ENCODE peak calls at places on chromosomes 13 and 19, in nine cellular contexts. One of them, this sample, is unnamed.

GRCh38 chr13:59259416-59260000 is 904.2 kb downstream of the DIAPH3 start:
- DNase-seq in omental fat pad: no peak
- DNase-seq in NCI-H510A: no peak
- DNase-seq in stimulated activated CD8-positive, alpha-beta memory T cell treated with anti-CD3 and anti-CD28 coated beads, Interleukin-2, amount 100 ng/mL, for 1 hour: no peak
- DNase-seq in BJ: no peak
- DNase-seq in stimulated activated CD4-positive, alpha-beta T cell treated with anti-CD3 and anti-CD28 coated beads, TNF-alpha, amount 100 ng/mL, for 1 hour: no peak
- DNase-seq in activated CD4-positive, alpha-beta T cell treated with anti-CD3 and anti-CD28 coated beads for 24 hours: no peak
- DNase-seq in stimulated activated effector memory CD8-positive, alpha-beta T cell treated with anti-CD3 and anti-CD28 coated beads, Interleukin-12 subunit alpha, Interleukin-12 subunit beta, amount 100 ng/mL, for 72 hours: no peak
- DNase-seq in heart left ventricle: no peak
- DNase-seq in this sample: no peak

GRCh38 chr19:16957151-16957662 is 68.4 kb downstream of the F2RL3 start:
- DNase-seq in omental fat pad: no peak
- DNase-seq in NCI-H510A: no peak
- DNase-seq in stimulated activated CD8-positive, alpha-beta memory T cell treated with anti-CD3 and anti-CD28 coated beads, Interleukin-2, amount 100 ng/mL, for 1 hour: no peak
- DNase-seq in BJ: no peak
- DNase-seq in stimulated activated CD4-positive, alpha-beta T cell treated with anti-CD3 and anti-CD28 coated beads, TNF-alpha, amount 100 ng/mL, for 1 hour: no peak
- DNase-seq in activated CD4-positive, alpha-beta T cell treated with anti-CD3 and anti-CD28 coated beads for 24 hours: no peak
- DNase-seq in stimulated activated effector memory CD8-positive, alpha-beta T cell treated with anti-CD3 and anti-CD28 coated beads, Interleukin-12 subunit alpha, Interleukin-12 subunit beta, amount 100 ng/mL, for 72 hours: no peak
- DNase-seq in heart left ventricle: no peak
- DNase-seq in this sample: no peak

GRCh38 chr19:38145627-38146026 is 78.4 kb downstream of the DPF1 start:
- DNase-seq in omental fat pad: no peak
- DNase-seq in NCI-H510A: no peak
- DNase-seq in stimulated activated CD8-positive, alpha-beta memory T cell treated with anti-CD3 and anti-CD28 coated beads, Interleukin-2, amount 100 ng/mL, for 1 hour: no peak
- DNase-seq in BJ: no peak
- DNase-seq in stimulated activated CD4-positive, alpha-beta T cell treated with anti-CD3 and anti-CD28 coated beads, TNF-alpha, amount 100 ng/mL, for 1 hour: no peak
- DNase-seq in activated CD4-positive, alpha-beta T cell treated with anti-CD3 and anti-CD28 coated beads for 24 hours: no peak
- DNase-seq in stimulated activated effector memory CD8-positive, alpha-beta T cell treated with anti-CD3 and anti-CD28 coated beads, Interleukin-12 subunit alpha, Interleukin-12 subunit beta, amount 100 ng/mL, for 72 hours: no peak
- DNase-seq in heart left ventricle: no peak
- DNase-seq in this sample: no peak

GRCh38 chr13:20566917-20567755 is at the start of gene IFT88:
- DNase-seq in omental fat pad: peak; percentile 61
- DNase-seq in NCI-H510A: peak; percentile 80
- DNase-seq in stimulated activated CD8-positive, alpha-beta memory T cell treated with anti-CD3 and anti-CD28 coated beads, Interleukin-2, amount 100 ng/mL, for 1 hour: peak; percentile 74
- DNase-seq in BJ: peak; percentile 50
- DNase-seq in stimulated activated CD4-positive, alpha-beta T cell treated with anti-CD3 and anti-CD28 coated beads, TNF-alpha, amount 100 ng/mL, for 1 hour: peak; percentile 59
- DNase-seq in activated CD4-positive, alpha-beta T cell treated with anti-CD3 and anti-CD28 coated beads for 24 hours: peak; percentile 67
- DNase-seq in stimulated activated effector memory CD8-positive, alpha-beta T cell treated with anti-CD3 and anti-CD28 coated beads, Interleukin-12 subunit alpha, Interleukin-12 subunit beta, amount 100 ng/mL, for 72 hours: peak; percentile 73
- DNase-seq in heart left ventricle: peak; percentile 93
- DNase-seq in this sample: peak; percentile 19

GRCh38 chr19:41746593-41747227 is 8.6 kb upstream of the CEACAM6 start:
- DNase-seq in omental fat pad: no peak
- DNase-seq in NCI-H510A: peak; percentile 78
- DNase-seq in stimulated activated CD8-positive, alpha-beta memory T cell treated with anti-CD3 and anti-CD28 coated beads, Interleukin-2, amount 100 ng/mL, for 1 hour: peak; percentile 8
- DNase-seq in BJ: no peak
- DNase-seq in stimulated activated CD4-positive, alpha-beta T cell treated with anti-CD3 and anti-CD28 coated beads, TNF-alpha, amount 100 ng/mL, for 1 hour: no peak
- DNase-seq in activated CD4-positive, alpha-beta T cell treated with anti-CD3 and anti-CD28 coated beads for 24 hours: peak; percentile 27
- DNase-seq in stimulated activated effector memory CD8-positive, alpha-beta T cell treated with anti-CD3 and anti-CD28 coated beads, Interleukin-12 subunit alpha, Interleukin-12 subunit beta, amount 100 ng/mL, for 72 hours: peak; percentile 9
- DNase-seq in heart left ventricle: peak; percentile 20
- DNase-seq in this sample: peak; percentile 70

GRCh38 chr19:45075215-45076028 is 856 bp downstream of the ZNF296 start:
- DNase-seq in omental fat pad: no peak
- DNase-seq in NCI-H510A: peak; percentile 88
- DNase-seq in stimulated activated CD8-positive, alpha-beta memory T cell treated with anti-CD3 and anti-CD28 coated beads, Interleukin-2, amount 100 ng/mL, for 1 hour: no peak
- DNase-seq in BJ: no peak
- DNase-seq in stimulated activated CD4-positive, alpha-beta T cell treated with anti-CD3 and anti-CD28 coated beads, TNF-alpha, amount 100 ng/mL, for 1 hour: no peak
- DNase-seq in activated CD4-positive, alpha-beta T cell treated with anti-CD3 and anti-CD28 coated beads for 24 hours: no peak
- DNase-seq in stimulated activated effector memory CD8-positive, alpha-beta T cell treated with anti-CD3 and anti-CD28 coated beads, Interleukin-12 subunit alpha, Interleukin-12 subunit beta, amount 100 ng/mL, for 72 hours: peak; percentile 27
- DNase-seq in heart left ventricle: peak; percentile 67
- DNase-seq in this sample: peak; percentile 45

GRCh38 chr13:80217614-80218456 is 123.1 kb downstream of the SPRY2 start:
- DNase-seq in omental fat pad: no peak
- DNase-seq in NCI-H510A: no peak
- DNase-seq in stimulated activated CD8-positive, alpha-beta memory T cell treated with anti-CD3 and anti-CD28 coated beads, Interleukin-2, amount 100 ng/mL, for 1 hour: no peak
- DNase-seq in BJ: no peak
- DNase-seq in stimulated activated CD4-positive, alpha-beta T cell treated with anti-CD3 and anti-CD28 coated beads, TNF-alpha, amount 100 ng/mL, for 1 hour: no peak
- DNase-seq in activated CD4-positive, alpha-beta T cell treated with anti-CD3 and anti-CD28 coated beads for 24 hours: no peak
- DNase-seq in stimulated activated effector memory CD8-positive, alpha-beta T cell treated with anti-CD3 and anti-CD28 coated beads, Interleukin-12 subunit alpha, Interleukin-12 subunit beta, amount 100 ng/mL, for 72 hours: no peak
- DNase-seq in heart left ventricle: no peak
- DNase-seq in this sample: no peak

GRCh38 chr13:79937311-79938243 is 403.3 kb downstream of the SPRY2 start:
- DNase-seq in omental fat pad: no peak
- DNase-seq in NCI-H510A: no peak
- DNase-seq in stimulated activated CD8-positive, alpha-beta memory T cell treated with anti-CD3 and anti-CD28 coated beads, Interleukin-2, amount 100 ng/mL, for 1 hour: no peak
- DNase-seq in BJ: no peak
- DNase-seq in stimulated activated CD4-positive, alpha-beta T cell treated with anti-CD3 and anti-CD28 coated beads, TNF-alpha, amount 100 ng/mL, for 1 hour: no peak
- DNase-seq in activated CD4-positive, alpha-beta T cell treated with anti-CD3 and anti-CD28 coated beads for 24 hours: no peak
- DNase-seq in stimulated activated effector memory CD8-positive, alpha-beta T cell treated with anti-CD3 and anti-CD28 coated beads, Interleukin-12 subunit alpha, Interleukin-12 subunit beta, amount 100 ng/mL, for 72 hours: no peak
- DNase-seq in heart left ventricle: no peak
- DNase-seq in this sample: no peak

GRCh38 chr19:51507640-51508058 is 6.0 kb upstream of the SIGLEC12 start:
- DNase-seq in omental fat pad: no peak
- DNase-seq in NCI-H510A: no peak
- DNase-seq in stimulated activated CD8-positive, alpha-beta memory T cell treated with anti-CD3 and anti-CD28 coated beads, Interleukin-2, amount 100 ng/mL, for 1 hour: no peak
- DNase-seq in BJ: no peak
- DNase-seq in stimulated activated CD4-positive, alpha-beta T cell treated with anti-CD3 and anti-CD28 coated beads, TNF-alpha, amount 100 ng/mL, for 1 hour: no peak
- DNase-seq in activated CD4-positive, alpha-beta T cell treated with anti-CD3 and anti-CD28 coated beads for 24 hours: no peak
- DNase-seq in stimulated activated effector memory CD8-positive, alpha-beta T cell treated with anti-CD3 and anti-CD28 coated beads, Interleukin-12 subunit alpha, Interleukin-12 subunit beta, amount 100 ng/mL, for 72 hours: no peak
- DNase-seq in heart left ventricle: no peak
- DNase-seq in this sample: no peak

GRCh38 chr13:23081901-23082300 is 98.9 kb upstream of the SGCG start:
- DNase-seq in omental fat pad: no peak
- DNase-seq in NCI-H510A: no peak
- DNase-seq in stimulated activated CD8-positive, alpha-beta memory T cell treated with anti-CD3 and anti-CD28 coated beads, Interleukin-2, amount 100 ng/mL, for 1 hour: no peak
- DNase-seq in BJ: no peak
- DNase-seq in stimulated activated CD4-positive, alpha-beta T cell treated with anti-CD3 and anti-CD28 coated beads, TNF-alpha, amount 100 ng/mL, for 1 hour: no peak
- DNase-seq in activated CD4-positive, alpha-beta T cell treated with anti-CD3 and anti-CD28 coated beads for 24 hours: no peak
- DNase-seq in stimulated activated effector memory CD8-positive, alpha-beta T cell treated with anti-CD3 and anti-CD28 coated beads, Interleukin-12 subunit alpha, Interleukin-12 subunit beta, amount 100 ng/mL, for 72 hours: no peak
- DNase-seq in heart left ventricle: no peak
- DNase-seq in this sample: no peak

GRCh38 chr19:18093439-18094161 is 4.0 kb upstream of the MAST3 start:
- DNase-seq in omental fat pad: no peak
- DNase-seq in NCI-H510A: no peak
- DNase-seq in stimulated activated CD8-positive, alpha-beta memory T cell treated with anti-CD3 and anti-CD28 coated beads, Interleukin-2, amount 100 ng/mL, for 1 hour: no peak
- DNase-seq in BJ: no peak
- DNase-seq in stimulated activated CD4-positive, alpha-beta T cell treated with anti-CD3 and anti-CD28 coated beads, TNF-alpha, amount 100 ng/mL, for 1 hour: no peak
- DNase-seq in activated CD4-positive, alpha-beta T cell treated with anti-CD3 and anti-CD28 coated beads for 24 hours: no peak
- DNase-seq in stimulated activated effector memory CD8-positive, alpha-beta T cell treated with anti-CD3 and anti-CD28 coated beads, Interleukin-12 subunit alpha, Interleukin-12 subunit beta, amount 100 ng/mL, for 72 hours: no peak
- DNase-seq in heart left ventricle: no peak
- DNase-seq in this sample: no peak

GRCh38 chr19:2417881-2418406 is 9.4 kb downstream of the TIMM13 start:
- DNase-seq in omental fat pad: no peak
- DNase-seq in NCI-H510A: no peak
- DNase-seq in stimulated activated CD8-positive, alpha-beta memory T cell treated with anti-CD3 and anti-CD28 coated beads, Interleukin-2, amount 100 ng/mL, for 1 hour: no peak
- DNase-seq in BJ: no peak
- DNase-seq in stimulated activated CD4-positive, alpha-beta T cell treated with anti-CD3 and anti-CD28 coated beads, TNF-alpha, amount 100 ng/mL, for 1 hour: no peak
- DNase-seq in activated CD4-positive, alpha-beta T cell treated with anti-CD3 and anti-CD28 coated beads for 24 hours: no peak
- DNase-seq in stimulated activated effector memory CD8-positive, alpha-beta T cell treated with anti-CD3 and anti-CD28 coated beads, Interleukin-12 subunit alpha, Interleukin-12 subunit beta, amount 100 ng/mL, for 72 hours: no peak
- DNase-seq in heart left ventricle: no peak
- DNase-seq in this sample: no peak

GRCh38 chr13:35014606-35015005 is 72.5 kb downstream of the NBEA start:
- DNase-seq in omental fat pad: no peak
- DNase-seq in NCI-H510A: no peak
- DNase-seq in stimulated activated CD8-positive, alpha-beta memory T cell treated with anti-CD3 and anti-CD28 coated beads, Interleukin-2, amount 100 ng/mL, for 1 hour: no peak
- DNase-seq in BJ: no peak
- DNase-seq in stimulated activated CD4-positive, alpha-beta T cell treated with anti-CD3 and anti-CD28 coated beads, TNF-alpha, amount 100 ng/mL, for 1 hour: no peak
- DNase-seq in activated CD4-positive, alpha-beta T cell treated with anti-CD3 and anti-CD28 coated beads for 24 hours: no peak
- DNase-seq in stimulated activated effector memory CD8-positive, alpha-beta T cell treated with anti-CD3 and anti-CD28 coated beads, Interleukin-12 subunit alpha, Interleukin-12 subunit beta, amount 100 ng/mL, for 72 hours: no peak
- DNase-seq in heart left ventricle: no peak
- DNase-seq in this sample: no peak

GRCh38 chr13:25046985-25047660 is 48.8 kb upstream of the PABPC3 start:
- DNase-seq in omental fat pad: no peak
- DNase-seq in NCI-H510A: peak; percentile 20
- DNase-seq in stimulated activated CD8-positive, alpha-beta memory T cell treated with anti-CD3 and anti-CD28 coated beads, Interleukin-2, amount 100 ng/mL, for 1 hour: no peak
- DNase-seq in BJ: no peak
- DNase-seq in stimulated activated CD4-positive, alpha-beta T cell treated with anti-CD3 and anti-CD28 coated beads, TNF-alpha, amount 100 ng/mL, for 1 hour: no peak
- DNase-seq in activated CD4-positive, alpha-beta T cell treated with anti-CD3 and anti-CD28 coated beads for 24 hours: no peak
- DNase-seq in stimulated activated effector memory CD8-positive, alpha-beta T cell treated with anti-CD3 and anti-CD28 coated beads, Interleukin-12 subunit alpha, Interleukin-12 subunit beta, amount 100 ng/mL, for 72 hours: no peak
- DNase-seq in heart left ventricle: no peak
- DNase-seq in this sample: no peak

GRCh38 chr19:57888107-57888493 is 737 bp downstream of the ZNF814 start:
- DNase-seq in omental fat pad: no peak
- DNase-seq in NCI-H510A: no peak
- DNase-seq in stimulated activated CD8-positive, alpha-beta memory T cell treated with anti-CD3 and anti-CD28 coated beads, Interleukin-2, amount 100 ng/mL, for 1 hour: no peak
- DNase-seq in BJ: no peak
- DNase-seq in stimulated activated CD4-positive, alpha-beta T cell treated with anti-CD3 and anti-CD28 coated beads, TNF-alpha, amount 100 ng/mL, for 1 hour: no peak
- DNase-seq in activated CD4-positive, alpha-beta T cell treated with anti-CD3 and anti-CD28 coated beads for 24 hours: no peak
- DNase-seq in stimulated activated effector memory CD8-positive, alpha-beta T cell treated with anti-CD3 and anti-CD28 coated beads, Interleukin-12 subunit alpha, Interleukin-12 subunit beta, amount 100 ng/mL, for 72 hours: no peak
- DNase-seq in heart left ventricle: no peak
- DNase-seq in this sample: no peak

GRCh38 chr13:46575843-46576242 is 22.9 kb downstream of the LRCH1 start:
- DNase-seq in omental fat pad: no peak
- DNase-seq in NCI-H510A: no peak
- DNase-seq in stimulated activated CD8-positive, alpha-beta memory T cell treated with anti-CD3 and anti-CD28 coated beads, Interleukin-2, amount 100 ng/mL, for 1 hour: no peak
- DNase-seq in BJ: no peak
- DNase-seq in stimulated activated CD4-positive, alpha-beta T cell treated with anti-CD3 and anti-CD28 coated beads, TNF-alpha, amount 100 ng/mL, for 1 hour: no peak
- DNase-seq in activated CD4-positive, alpha-beta T cell treated with anti-CD3 and anti-CD28 coated beads for 24 hours: no peak
- DNase-seq in stimulated activated effector memory CD8-positive, alpha-beta T cell treated with anti-CD3 and anti-CD28 coated beads, Interleukin-12 subunit alpha, Interleukin-12 subunit beta, amount 100 ng/mL, for 72 hours: no peak
- DNase-seq in heart left ventricle: no peak
- DNase-seq in this sample: no peak

GRCh38 chr13:112752711-112753541 is 63.1 kb downstream of the ATP11A start:
- DNase-seq in omental fat pad: no peak
- DNase-seq in NCI-H510A: no peak
- DNase-seq in stimulated activated CD8-positive, alpha-beta memory T cell treated with anti-CD3 and anti-CD28 coated beads, Interleukin-2, amount 100 ng/mL, for 1 hour: no peak
- DNase-seq in BJ: no peak
- DNase-seq in stimulated activated CD4-positive, alpha-beta T cell treated with anti-CD3 and anti-CD28 coated beads, TNF-alpha, amount 100 ng/mL, for 1 hour: no peak
- DNase-seq in activated CD4-positive, alpha-beta T cell treated with anti-CD3 and anti-CD28 coated beads for 24 hours: no peak
- DNase-seq in stimulated activated effector memory CD8-positive, alpha-beta T cell treated with anti-CD3 and anti-CD28 coated beads, Interleukin-12 subunit alpha, Interleukin-12 subunit beta, amount 100 ng/mL, for 72 hours: no peak
- DNase-seq in heart left ventricle: no peak
- DNase-seq in this sample: no peak

GRCh38 chr19:1875646-1876493 is 9.4 kb downstream of the ABHD17A start:
- DNase-seq in omental fat pad: peak; percentile 85
- DNase-seq in NCI-H510A: peak; percentile 69
- DNase-seq in stimulated activated CD8-positive, alpha-beta memory T cell treated with anti-CD3 and anti-CD28 coated beads, Interleukin-2, amount 100 ng/mL, for 1 hour: peak; percentile 75
- DNase-seq in BJ: no peak
- DNase-seq in stimulated activated CD4-positive, alpha-beta T cell treated with anti-CD3 and anti-CD28 coated beads, TNF-alpha, amount 100 ng/mL, for 1 hour: peak; percentile 73
- DNase-seq in activated CD4-positive, alpha-beta T cell treated with anti-CD3 and anti-CD28 coated beads for 24 hours: peak; percentile 75
- DNase-seq in stimulated activated effector memory CD8-positive, alpha-beta T cell treated with anti-CD3 and anti-CD28 coated beads, Interleukin-12 subunit alpha, Interleukin-12 subunit beta, amount 100 ng/mL, for 72 hours: peak; percentile 82
- DNase-seq in heart left ventricle: peak; percentile 94
- DNase-seq in this sample: peak; percentile 92

GRCh38 chr19:18501832-18502231 is 20.0 kb downstream of the ELL start:
- DNase-seq in omental fat pad: no peak
- DNase-seq in NCI-H510A: no peak
- DNase-seq in stimulated activated CD8-positive, alpha-beta memory T cell treated with anti-CD3 and anti-CD28 coated beads, Interleukin-2, amount 100 ng/mL, for 1 hour: no peak
- DNase-seq in BJ: no peak
- DNase-seq in stimulated activated CD4-positive, alpha-beta T cell treated with anti-CD3 and anti-CD28 coated beads, TNF-alpha, amount 100 ng/mL, for 1 hour: no peak
- DNase-seq in activated CD4-positive, alpha-beta T cell treated with anti-CD3 and anti-CD28 coated beads for 24 hours: no peak
- DNase-seq in stimulated activated effector memory CD8-positive, alpha-beta T cell treated with anti-CD3 and anti-CD28 coated beads, Interleukin-12 subunit alpha, Interleukin-12 subunit beta, amount 100 ng/mL, for 72 hours: no peak
- DNase-seq in heart left ventricle: peak; percentile 56
- DNase-seq in this sample: no peak

GRCh38 chr19:7778081-7778480 is 15.0 kb downstream of the CLEC4M start:
- DNase-seq in omental fat pad: no peak
- DNase-seq in NCI-H510A: no peak
- DNase-seq in stimulated activated CD8-positive, alpha-beta memory T cell treated with anti-CD3 and anti-CD28 coated beads, Interleukin-2, amount 100 ng/mL, for 1 hour: no peak
- DNase-seq in BJ: no peak
- DNase-seq in stimulated activated CD4-positive, alpha-beta T cell treated with anti-CD3 and anti-CD28 coated beads, TNF-alpha, amount 100 ng/mL, for 1 hour: no peak
- DNase-seq in activated CD4-positive, alpha-beta T cell treated with anti-CD3 and anti-CD28 coated beads for 24 hours: no peak
- DNase-seq in stimulated activated effector memory CD8-positive, alpha-beta T cell treated with anti-CD3 and anti-CD28 coated beads, Interleukin-12 subunit alpha, Interleukin-12 subunit beta, amount 100 ng/mL, for 72 hours: no peak
- DNase-seq in heart left ventricle: no peak
- DNase-seq in this sample: no peak

GRCh38 chr13:44801990-44802389 is 187.3 kb downstream of the NUFIP1 start:
- DNase-seq in omental fat pad: no peak
- DNase-seq in NCI-H510A: no peak
- DNase-seq in stimulated activated CD8-positive, alpha-beta memory T cell treated with anti-CD3 and anti-CD28 coated beads, Interleukin-2, amount 100 ng/mL, for 1 hour: no peak
- DNase-seq in BJ: peak; percentile 18
- DNase-seq in stimulated activated CD4-positive, alpha-beta T cell treated with anti-CD3 and anti-CD28 coated beads, TNF-alpha, amount 100 ng/mL, for 1 hour: no peak
- DNase-seq in activated CD4-positive, alpha-beta T cell treated with anti-CD3 and anti-CD28 coated beads for 24 hours: no peak
- DNase-seq in stimulated activated effector memory CD8-positive, alpha-beta T cell treated with anti-CD3 and anti-CD28 coated beads, Interleukin-12 subunit alpha, Interleukin-12 subunit beta, amount 100 ng/mL, for 72 hours: no peak
- DNase-seq in heart left ventricle: no peak
- DNase-seq in this sample: no peak

GRCh38 chr13:72458701-72459100 is 268.7 kb downstream of the MZT1 start:
- DNase-seq in omental fat pad: no peak
- DNase-seq in NCI-H510A: no peak
- DNase-seq in stimulated activated CD8-positive, alpha-beta memory T cell treated with anti-CD3 and anti-CD28 coated beads, Interleukin-2, amount 100 ng/mL, for 1 hour: no peak
- DNase-seq in BJ: no peak
- DNase-seq in stimulated activated CD4-positive, alpha-beta T cell treated with anti-CD3 and anti-CD28 coated beads, TNF-alpha, amount 100 ng/mL, for 1 hour: no peak
- DNase-seq in activated CD4-positive, alpha-beta T cell treated with anti-CD3 and anti-CD28 coated beads for 24 hours: no peak
- DNase-seq in stimulated activated effector memory CD8-positive, alpha-beta T cell treated with anti-CD3 and anti-CD28 coated beads, Interleukin-12 subunit alpha, Interleukin-12 subunit beta, amount 100 ng/mL, for 72 hours: no peak
- DNase-seq in heart left ventricle: no peak
- DNase-seq in this sample: no peak

GRCh38 chr19:15180451-15181390 is 20.1 kb downstream of the NOTCH3 start:
- DNase-seq in omental fat pad: no peak
- DNase-seq in NCI-H510A: peak; percentile 82
- DNase-seq in stimulated activated CD8-positive, alpha-beta memory T cell treated with anti-CD3 and anti-CD28 coated beads, Interleukin-2, amount 100 ng/mL, for 1 hour: no peak
- DNase-seq in BJ: no peak
- DNase-seq in stimulated activated CD4-positive, alpha-beta T cell treated with anti-CD3 and anti-CD28 coated beads, TNF-alpha, amount 100 ng/mL, for 1 hour: no peak
- DNase-seq in activated CD4-positive, alpha-beta T cell treated with anti-CD3 and anti-CD28 coated beads for 24 hours: no peak
- DNase-seq in stimulated activated effector memory CD8-positive, alpha-beta T cell treated with anti-CD3 and anti-CD28 coated beads, Interleukin-12 subunit alpha, Interleukin-12 subunit beta, amount 100 ng/mL, for 72 hours: no peak
- DNase-seq in heart left ventricle: no peak
- DNase-seq in this sample: peak; percentile 47

GRCh38 chr19:15294591-15294990 is 37.7 kb downstream of the BRD4 start:
- DNase-seq in omental fat pad: no peak
- DNase-seq in NCI-H510A: no peak
- DNase-seq in stimulated activated CD8-positive, alpha-beta memory T cell treated with anti-CD3 and anti-CD28 coated beads, Interleukin-2, amount 100 ng/mL, for 1 hour: no peak
- DNase-seq in BJ: no peak
- DNase-seq in stimulated activated CD4-positive, alpha-beta T cell treated with anti-CD3 and anti-CD28 coated beads, TNF-alpha, amount 100 ng/mL, for 1 hour: no peak
- DNase-seq in activated CD4-positive, alpha-beta T cell treated with anti-CD3 and anti-CD28 coated beads for 24 hours: no peak
- DNase-seq in stimulated activated effector memory CD8-positive, alpha-beta T cell treated with anti-CD3 and anti-CD28 coated beads, Interleukin-12 subunit alpha, Interleukin-12 subunit beta, amount 100 ng/mL, for 72 hours: no peak
- DNase-seq in heart left ventricle: peak; percentile 78
- DNase-seq in this sample: no peak

GRCh38 chr19:31140717-31141116 is 208.5 kb downstream of the TSHZ3 start:
- DNase-seq in omental fat pad: no peak
- DNase-seq in NCI-H510A: no peak
- DNase-seq in stimulated activated CD8-positive, alpha-beta memory T cell treated with anti-CD3 and anti-CD28 coated beads, Interleukin-2, amount 100 ng/mL, for 1 hour: no peak
- DNase-seq in BJ: no peak
- DNase-seq in stimulated activated CD4-positive, alpha-beta T cell treated with anti-CD3 and anti-CD28 coated beads, TNF-alpha, amount 100 ng/mL, for 1 hour: no peak
- DNase-seq in activated CD4-positive, alpha-beta T cell treated with anti-CD3 and anti-CD28 coated beads for 24 hours: no peak
- DNase-seq in stimulated activated effector memory CD8-positive, alpha-beta T cell treated with anti-CD3 and anti-CD28 coated beads, Interleukin-12 subunit alpha, Interleukin-12 subunit beta, amount 100 ng/mL, for 72 hours: no peak
- DNase-seq in heart left ventricle: no peak
- DNase-seq in this sample: no peak

GRCh38 chr19:4338441-4339350 is at the start of gene STAP2:
- DNase-seq in omental fat pad: no peak
- DNase-seq in NCI-H510A: peak; percentile 58
- DNase-seq in stimulated activated CD8-positive, alpha-beta memory T cell treated with anti-CD3 and anti-CD28 coated beads, Interleukin-2, amount 100 ng/mL, for 1 hour: no peak
- DNase-seq in BJ: no peak
- DNase-seq in stimulated activated CD4-positive, alpha-beta T cell treated with anti-CD3 and anti-CD28 coated beads, TNF-alpha, amount 100 ng/mL, for 1 hour: no peak
- DNase-seq in activated CD4-positive, alpha-beta T cell treated with anti-CD3 and anti-CD28 coated beads for 24 hours: peak; percentile 24
- DNase-seq in stimulated activated effector memory CD8-positive, alpha-beta T cell treated with anti-CD3 and anti-CD28 coated beads, Interleukin-12 subunit alpha, Interleukin-12 subunit beta, amount 100 ng/mL, for 72 hours: no peak
- DNase-seq in heart left ventricle: no peak
- DNase-seq in this sample: no peak

GRCh38 chr19:33332248-33332647 is 29.9 kb upstream of the CEBPA start:
- DNase-seq in omental fat pad: no peak
- DNase-seq in NCI-H510A: no peak
- DNase-seq in stimulated activated CD8-positive, alpha-beta memory T cell treated with anti-CD3 and anti-CD28 coated beads, Interleukin-2, amount 100 ng/mL, for 1 hour: no peak
- DNase-seq in BJ: no peak
- DNase-seq in stimulated activated CD4-positive, alpha-beta T cell treated with anti-CD3 and anti-CD28 coated beads, TNF-alpha, amount 100 ng/mL, for 1 hour: no peak
- DNase-seq in activated CD4-positive, alpha-beta T cell treated with anti-CD3 and anti-CD28 coated beads for 24 hours: no peak
- DNase-seq in stimulated activated effector memory CD8-positive, alpha-beta T cell treated with anti-CD3 and anti-CD28 coated beads, Interleukin-12 subunit alpha, Interleukin-12 subunit beta, amount 100 ng/mL, for 72 hours: no peak
- DNase-seq in heart left ventricle: peak; percentile 22
- DNase-seq in this sample: no peak

This sample was measured in NCI-H187.